ENCODE peak calls at places on chromosome 3, in five cellular contexts. I is fibroblast of lung, B is PC-3, Z is gastrocnemius medialis, R is left lung. F is an unnamed sample.

GRCh38 chr3:189593581-189593980 is 37.6 kb upstream of the TP63 start:
- DNase-seq in I (no peak), B (no peak), Z (no peak), R (no peak), F (no peak)

GRCh38 chr3:148006508-148006907 is 597.3 kb downstream of the ZIC1 start:
- DNase-seq in I (peak; percentile 95), B (peak; percentile 38), Z (no peak), R (no peak), F (no peak)

GRCh38 chr3:128394033-128394432 is 72.7 kb downstream of the DNAJB8 start:
- DNase-seq in I (no peak), B (no peak), Z (no peak), R (no peak), F (no peak)

GRCh38 chr3:150215616-150216015 is 192.5 kb upstream of the TSC22D2 start:
- DNase-seq in I (peak; percentile 77), B (no peak), Z (no peak), R (no peak), F (no peak)

GRCh38 chr3:54760226-54760625 is 167.6 kb downstream of the LRTM1 start:
- DNase-seq in I (peak; percentile 43), B (no peak), Z (no peak), R (no peak), F (no peak)

GRCh38 chr3:71328917-71329316 is 254.6 kb downstream of the FOXP1 start:
- DNase-seq in I (no peak), B (no peak), Z (no peak), R (no peak), F (no peak)

GRCh38 chr3:46406786-46407611 is at the start of the genes CCR5AS and CCRL2:
- DNase-seq in I (peak; percentile 37), B (peak; percentile 86), Z (peak; percentile 33), R (peak; percentile 89), F (peak; percentile 57)

GRCh38 chr3:100993309-100993708 is at the start of gene ABI3BP:
- DNase-seq in I (peak; percentile 82), B (peak; percentile 84), Z (peak; percentile 30), R (peak; percentile 77), F (no peak)

GRCh38 chr3:37689645-37690356 is 171.9 kb upstream of the CTDSPL start:
- DNase-seq in I (no peak), B (no peak), Z (no peak), R (no peak), F (no peak)
- TF ChIP-seq CTCF in I (no peak), B (no peak), Z (no peak), R (no peak), F (no peak)

DNA sequence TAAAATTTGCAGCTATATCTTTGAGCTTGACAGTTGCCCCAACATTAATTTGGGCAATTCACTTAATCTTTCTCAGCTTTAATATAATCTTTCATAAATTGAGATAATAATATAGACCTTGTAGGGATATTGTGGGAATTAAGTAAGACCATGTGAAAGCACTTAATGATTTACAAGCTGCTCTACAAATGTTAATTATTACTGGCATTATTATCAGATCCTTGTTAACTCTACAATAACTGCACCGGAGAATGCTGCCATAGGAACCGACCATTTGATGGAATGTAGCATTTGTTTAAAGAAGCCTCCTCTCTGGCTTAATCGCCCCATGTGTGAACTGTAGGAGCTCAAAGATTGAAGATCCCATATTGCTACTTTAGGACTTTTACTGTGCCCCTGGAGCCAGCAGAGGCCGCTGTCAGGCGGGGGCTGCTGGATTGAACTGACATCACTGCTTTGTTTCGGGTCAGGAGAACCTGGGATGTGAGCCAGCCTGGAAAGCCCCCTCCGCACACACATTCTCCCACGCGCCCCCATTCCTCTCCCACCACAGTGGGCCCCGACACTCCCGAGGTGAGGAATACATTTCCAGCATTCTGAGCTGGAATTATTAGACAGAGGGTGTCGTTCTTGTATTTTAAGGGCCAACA is 154.2 kb upstream of the TNIK start:
- DNase-seq in I (peak; percentile 63), B (no peak), Z (no peak), R (no peak), F (peak; percentile 12)
- TF ChIP-seq CTCF in I (peak; percentile 67), B (peak; percentile 51), Z (peak; percentile 32), R (no peak), F (peak; percentile 49)

GRCh38 chr3:33438871-33439270 is 1.3 kb downstream of the UBP1 start:
- DNase-seq in I (no peak), B (no peak), Z (no peak), R (no peak), F (no peak)

GRCh38 chr3:33439421-33440327 is 531 bp downstream of the UBP1 start:
- DNase-seq in I (peak; percentile 45), B (peak; percentile 31), Z (peak; percentile 59), R (peak; percentile 65), F (no peak)

GRCh38 chr3:33440328-33440577 is at the start of gene UBP1:
- DNase-seq in I (no peak), B (no peak), Z (no peak), R (no peak), F (no peak)

GRCh38 chr3:33438284-33438668 is 1.9 kb downstream of the UBP1 start:
- DNase-seq in I (peak; percentile 58), B (peak; percentile 36), Z (no peak), R (no peak), F (no peak)

GRCh38 chr3:33437556-33438283 is 2.5 kb downstream of the UBP1 start:
- DNase-seq in I (peak; percentile 77), B (peak; percentile 57), Z (no peak), R (peak; percentile 53), F (no peak)
- TF ChIP-seq CTCF in I (no peak), B (no peak), Z (no peak), R (no peak), F (no peak)

GRCh38 chr3:159779883-159780282 is 208.8 kb upstream of the IL12A start:
- DNase-seq in I (peak; percentile 74), B (peak; percentile 66), Z (no peak), R (no peak), F (no peak)

GRCh38 chr3:159782724-159783421 is 205.8 kb upstream of the IL12A start:
- DNase-seq in I (no peak), B (peak; percentile 80), Z (no peak), R (no peak), F (no peak)

GRCh38 chr3:159783780-159784747 is 204.6 kb upstream of the IL12A start:
- DNase-seq in I (peak; percentile 71), B (no peak), Z (no peak), R (no peak), F (no peak)

GRCh38 chr3:159785276-159785675 is 203.4 kb upstream of the IL12A start:
- DNase-seq in I (peak; percentile 45), B (peak; percentile 91), Z (no peak), R (no peak), F (no peak)

GRCh38 chr3:159781867-159782266 is 206.8 kb upstream of the IL12A start:
- DNase-seq in I (no peak), B (peak; percentile 40), Z (no peak), R (no peak), F (no peak)
- TF ChIP-seq CTCF in I (no peak), B (peak; percentile 65), Z (no peak), R (no peak), F (no peak)

GRCh38 chr3:57464801-57465200 is 79.3 kb downstream of the DNAH12 start:
- DNase-seq in I (peak; percentile 3), B (peak; percentile 53), Z (no peak), R (no peak), F (no peak)
- TF ChIP-seq CTCF in I (no peak), B (peak; percentile 58), Z (no peak), R (no peak), F (no peak)

DNA sequence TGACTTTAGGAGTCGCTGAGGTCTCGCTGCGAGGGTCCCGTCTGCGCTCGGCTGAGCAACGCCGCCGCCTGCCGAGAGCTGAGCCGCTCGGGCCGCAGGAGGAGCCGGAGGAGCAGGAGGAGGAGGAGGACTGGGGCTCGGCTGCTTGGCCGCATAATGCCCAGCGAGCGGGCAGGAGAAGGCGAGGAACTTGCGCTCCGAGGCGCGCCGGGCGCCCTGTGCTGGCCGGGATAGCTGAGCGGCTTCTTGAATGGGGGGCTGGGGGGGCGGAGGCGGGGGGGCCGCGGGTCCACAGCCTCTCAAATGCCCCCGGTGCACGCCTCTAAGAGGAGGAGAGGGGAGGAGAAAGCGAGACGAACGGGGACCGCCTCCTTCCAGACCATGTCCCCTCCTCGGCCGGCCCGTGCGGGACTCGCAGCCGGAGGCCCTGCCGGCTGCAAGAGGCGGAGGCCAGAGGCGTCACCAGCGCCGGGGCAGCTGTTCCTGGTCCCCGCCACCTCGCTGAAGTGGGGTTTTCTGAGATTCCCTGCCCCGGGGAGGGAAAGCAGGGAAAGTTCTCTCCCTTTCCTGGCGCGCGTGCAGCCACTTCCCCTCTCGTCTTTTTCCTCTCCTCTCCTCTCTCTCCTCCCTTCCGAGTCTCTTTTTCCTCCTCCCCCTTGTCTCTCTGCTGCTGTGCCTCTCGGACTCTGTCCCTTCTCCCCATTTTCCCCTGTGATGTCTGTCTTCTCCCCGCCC is at the start of gene ADAMTS9:
- DNase-seq in I (peak; percentile 73), B (no peak), Z (peak; percentile 37), R (peak; percentile 85), F (no peak)
- TF ChIP-seq CTCF in I (no peak), B (no peak), Z (no peak), R (no peak), F (no peak)

DNA sequence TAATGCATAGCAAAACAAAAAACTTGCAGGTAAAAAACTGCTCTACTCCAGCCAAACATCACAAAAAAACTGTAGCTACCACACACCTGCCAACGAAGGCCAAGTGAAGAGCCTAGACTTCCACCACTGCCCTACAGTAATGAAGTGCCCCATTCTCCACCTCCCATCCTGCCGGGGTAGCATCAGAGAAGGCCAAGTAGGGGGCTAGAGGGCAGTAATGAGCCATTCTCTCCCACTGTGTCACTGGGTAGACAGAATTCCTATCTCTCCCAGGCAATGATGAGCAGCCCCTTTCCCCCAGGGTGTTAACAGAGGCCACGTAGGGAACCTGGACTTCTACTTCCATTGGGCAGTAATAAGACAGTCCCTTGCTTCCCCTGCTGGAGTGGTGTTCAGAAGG is 9.5 kb downstream of the SEC22C start:
- DNase-seq in I (peak; percentile 28), B (peak; percentile 72), Z (no peak), R (no peak), F (peak; percentile 26)
- TF ChIP-seq CTCF in I (peak; percentile 42), B (peak; percentile 82), Z (no peak), R (no peak), F (peak; percentile 72)

GRCh38 chr3:35950045-35950444 is 310.7 kb downstream of the ARPP21 start:
- DNase-seq in I (no peak), B (no peak), Z (no peak), R (no peak), F (no peak)

GRCh38 chr3:35946857-35947514 is 307.7 kb downstream of the ARPP21 start:
- DNase-seq in I (no peak), B (no peak), Z (no peak), R (no peak), F (no peak)

GRCh38 chr3:35946121-35946856 is 307.0 kb downstream of the ARPP21 start:
- DNase-seq in I (peak; percentile 26), B (peak; percentile 68), Z (no peak), R (no peak), F (peak; percentile 3)

GRCh38 chr3:35944915-35945710 is 305.8 kb downstream of the ARPP21 start:
- DNase-seq in I (peak; percentile 60), B (peak; percentile 95), Z (no peak), R (no peak), F (no peak)
- TF ChIP-seq CTCF in I (no peak), B (no peak), Z (no peak), R (no peak), F (no peak)